ENCODE peak calls at places on chromosomes 2 and 18, in six cellular contexts. Z is GM23338, E is neural progenitor cell, F is mammary epithelial cell, B is MM.1S, S is cardiac muscle cell. N is an unnamed sample.

GRCh38 chr2:119584469-119584868 is 40.2 kb downstream of the CFAP221 start:
- DNase-seq in Z (no peak), S (no peak), E (no peak), F (no peak), B (no peak), N (no peak)

GRCh38 chr18:470661-471501 is 29.6 kb downstream of the COLEC12 start:
- DNase-seq in S (no peak), F (no peak), Z (no peak), E (no peak), B (no peak), N (no peak)

GRCh38 chr2:239186958-239187357 is 213.9 kb downstream of the HDAC4 start:
- DNase-seq in S (no peak), E (no peak), B (no peak), F (no peak), Z (no peak), N (no peak)

GRCh38 chr2:230779141-230779523 is 66.5 kb downstream of the CAB39 start:
- DNase-seq in Z (no peak), S (no peak), E (no peak), F (no peak), B (no peak), N (peak; percentile 78)

GRCh38 chr2:45951025-45951737 is 299.7 kb downstream of the PRKCE start:
- DNase-seq in B (no peak), F (no peak), S (no peak), E (no peak), Z (no peak), N (no peak)

GRCh38 chr2:223618172-223619035 is 16.2 kb upstream of the SCG2 start:
- DNase-seq in B (no peak), Z (peak; percentile 98), E (peak; percentile 88), F (no peak), S (peak; percentile 35), N (no peak)

GRCh38 chr18:22564036-22564435 is 146.3 kb upstream of the CTAGE1 start:
- DNase-seq in F (peak; percentile 56), B (no peak), Z (no peak), S (no peak), E (no peak), N (no peak)

GRCh38 chr2:42071762-42072161 is 23.9 kb downstream of the PKDCC start:
- DNase-seq in S (no peak), B (no peak), Z (no peak), E (no peak), F (no peak), N (no peak)

GRCh38 chr18:76005632-76006031 is 489.4 kb downstream of the ZNF516 start:
- DNase-seq in S (no peak), F (no peak), B (no peak), Z (no peak), E (no peak), N (no peak)

GRCh38 chr2:240840435-240841060 is 20.5 kb upstream of the KIF1A start:
- DNase-seq in B (no peak), F (peak; percentile 40), E (peak; percentile 81), S (peak; percentile 89), Z (peak; percentile 83), N (peak; percentile 18)

GRCh38 chr2:85844486-85844885 is 44.3 kb downstream of the ST3GAL5 start:
- DNase-seq in S (no peak), F (no peak), Z (no peak), E (no peak), B (no peak), N (no peak)

GRCh38 chr2:208799397-208799796 is 392.8 kb downstream of the PTH2R start:
- DNase-seq in E (no peak), Z (no peak), S (no peak), F (no peak), B (no peak), N (no peak)

GRCh38 chr2:179538406-179538805 is 273.8 kb upstream of the SESTD1 start:
- DNase-seq in B (no peak), E (no peak), S (no peak), F (peak; percentile 56), Z (no peak), N (no peak)

GRCh38 chr2:692349-692748 is 15.1 kb upstream of the TMEM18 start:
- DNase-seq in Z (no peak), E (no peak), B (no peak), F (no peak), S (no peak), N (no peak)

GRCh38 chr2:217340899-217341298 is 481.0 kb upstream of the TNP1 start:
- DNase-seq in S (no peak), B (no peak), Z (no peak), F (no peak), E (no peak), N (no peak)

DNA sequence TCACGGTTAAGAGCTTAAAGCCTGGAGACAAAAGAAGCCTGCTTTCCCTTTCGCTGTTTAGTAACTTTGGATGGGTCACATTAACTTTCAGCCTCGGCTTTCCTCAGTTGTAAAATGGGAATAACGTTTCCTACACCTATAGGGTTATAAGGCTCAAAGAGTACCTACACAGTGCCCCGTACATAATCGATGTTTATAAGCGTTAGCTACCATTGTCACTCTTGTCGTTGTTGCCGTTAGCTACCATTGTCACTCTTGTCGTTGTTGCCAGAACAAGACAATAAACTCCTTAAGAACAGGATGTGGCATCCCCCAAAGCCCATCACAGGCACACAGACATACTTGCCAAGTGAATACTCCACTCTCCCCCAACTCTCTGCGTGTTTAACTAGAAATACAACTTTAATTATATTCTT is 901 bp upstream of the MFSD6 start:
- DNase-seq in Z (peak; percentile 57), S (no peak), B (no peak), E (peak; percentile 52), F (no peak), N (peak; percentile 32)
- H3K4me3 ChIP-seq in Z (peak overlapping the region; percentile 90), S (peak overlapping the region; percentile 66), B (peak overlapping the region; percentile 65), E (peak overlapping the region; percentile 77), F (no peak overlapping the region), N (peak overlapping the region; percentile 76)

GRCh38 chr18:80108122-80108536 is 933 bp upstream of the ADNP2 start:
- DNase-seq in Z (no peak), E (no peak), F (no peak), B (no peak), S (no peak), N (no peak)
- H3K27ac ChIP-seq in Z (no peak overlapping the region), E (no peak overlapping the region), F (no peak overlapping the region), B (no peak overlapping the region), S (peak overlapping the region; percentile 95), N (peak overlapping the region; percentile 95)

GRCh38 chr2:30148850-30149249 is 2.0 kb downstream of the YPEL5 start:
- DNase-seq in Z (peak; percentile 26), E (no peak), S (no peak), B (no peak), F (no peak), N (no peak)
- H3K4me3 ChIP-seq in Z (peak overlapping the region; percentile 55), E (peak overlapping the region; percentile 93), S (no peak overlapping the region), B (peak overlapping the region; percentile 82), F (no peak overlapping the region), N (peak overlapping the region; percentile 97)

DNA sequence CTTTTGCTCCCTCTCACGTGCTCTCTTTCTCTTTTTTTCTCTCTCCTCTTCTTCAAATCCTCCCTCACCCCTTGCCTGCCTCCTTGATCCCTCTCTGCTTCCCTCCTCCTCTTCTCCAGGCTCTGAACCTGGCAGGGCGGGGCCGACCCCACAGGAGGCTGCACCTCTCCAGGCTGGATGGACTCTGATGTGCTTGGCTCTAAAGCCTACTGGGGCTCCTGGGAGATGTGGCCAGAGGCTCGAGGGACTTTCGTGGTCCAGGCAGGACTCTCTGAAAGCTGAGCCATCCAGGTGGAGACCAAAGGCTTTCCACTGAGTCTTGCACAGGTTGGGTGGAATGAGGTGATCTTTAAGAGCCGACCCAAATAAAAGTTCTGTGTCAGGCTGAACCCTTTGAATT is 25.4 kb downstream of the DYSF start:
- DNase-seq in E (no peak), S (no peak), Z (no peak), F (no peak), B (no peak), N (no peak)
- H3K27ac ChIP-seq in E (no peak overlapping the region), S (no peak overlapping the region), Z (no peak overlapping the region), F (no peak overlapping the region), B (no peak overlapping the region), N (no peak overlapping the region)

N was measured in CD4-positive, CD25-positive, alpha-beta regulatory T cell.